ENCODE peak calls at places on chromosomes 16 and 17, in six cellular contexts. One of them, this sample, is unnamed.

GRCh38 chr16:59633996-59634579 is 900.0 kb upstream of the GOT2 start:
- DNase-seq in DND-41: no peak
- DNase-seq in HAP-1: peak; percentile 7
- DNase-seq in skeletal muscle cell: peak; percentile 49
- DNase-seq in AG04449: peak; percentile 42
- DNase-seq in fibroblast of villous mesenchyme: peak; percentile 35
- DNase-seq in this sample: peak; percentile 76

GRCh38 chr16:12150600-12150999 is 174.1 kb downstream of the SNX29 start:
- DNase-seq in DND-41: no peak
- DNase-seq in AG04449: no peak
- DNase-seq in HAP-1: no peak
- DNase-seq in skeletal muscle cell: no peak
- DNase-seq in fibroblast of villous mesenchyme: no peak
- DNase-seq in this sample: no peak

GRCh38 chr17:15307686-15308085 is 33.7 kb downstream of the TEKT3 start:
- DNase-seq in DND-41: no peak
- DNase-seq in fibroblast of villous mesenchyme: peak; percentile 78
- DNase-seq in skeletal muscle cell: no peak
- DNase-seq in AG04449: no peak
- DNase-seq in HAP-1: no peak
- DNase-seq in this sample: peak; percentile 35

GRCh38 chr17:79950306-79950705 is 85.4 kb downstream of the TBC1D16 start:
- DNase-seq in AG04449: no peak
- DNase-seq in fibroblast of villous mesenchyme: no peak
- DNase-seq in HAP-1: no peak
- DNase-seq in DND-41: no peak
- DNase-seq in skeletal muscle cell: no peak
- DNase-seq in this sample: no peak

GRCh38 chr16:27844826-27845225 is 218.7 kb downstream of the GSG1L start:
- DNase-seq in fibroblast of villous mesenchyme: no peak
- DNase-seq in HAP-1: no peak
- DNase-seq in DND-41: no peak
- DNase-seq in skeletal muscle cell: no peak
- DNase-seq in AG04449: no peak
- DNase-seq in this sample: no peak

GRCh38 chr16:84851192-84852127 is 31.7 kb downstream of the CRISPLD2 start:
- DNase-seq in HAP-1: no peak
- DNase-seq in skeletal muscle cell: peak; percentile 87
- DNase-seq in DND-41: no peak
- DNase-seq in AG04449: peak; percentile 79
- DNase-seq in fibroblast of villous mesenchyme: peak; percentile 90
- DNase-seq in this sample: peak; percentile 44

GRCh38 chr16:21156767-21157467 is 1.6 kb upstream of the LDAF1 start:
- DNase-seq in AG04449: peak; percentile 52
- DNase-seq in DND-41: peak; percentile 36
- DNase-seq in skeletal muscle cell: peak; percentile 33
- DNase-seq in HAP-1: peak; percentile 62
- DNase-seq in fibroblast of villous mesenchyme: peak; percentile 82
- DNase-seq in this sample: peak; percentile 81

GRCh38 chr17:50219345-50219744 is 17.9 kb upstream of the COL1A1 start:
- DNase-seq in skeletal muscle cell: peak; percentile 67
- DNase-seq in fibroblast of villous mesenchyme: peak; percentile 88
- DNase-seq in HAP-1: no peak
- DNase-seq in AG04449: no peak
- DNase-seq in DND-41: no peak
- DNase-seq in this sample: peak; percentile 90

GRCh38 chr16:74931445-74931844 is 53.5 kb downstream of the WDR59 start:
- DNase-seq in fibroblast of villous mesenchyme: no peak
- DNase-seq in HAP-1: no peak
- DNase-seq in skeletal muscle cell: no peak
- DNase-seq in AG04449: no peak
- DNase-seq in DND-41: no peak
- DNase-seq in this sample: no peak

GRCh38 chr17:43734376-43734775 is 24.2 kb downstream of the SOST start:
- DNase-seq in skeletal muscle cell: peak; percentile 43
- DNase-seq in fibroblast of villous mesenchyme: peak; percentile 37
- DNase-seq in HAP-1: peak; percentile 65
- DNase-seq in DND-41: no peak
- DNase-seq in AG04449: no peak
- DNase-seq in this sample: peak; percentile 96

GRCh38 chr17:50029185-50029584 is 26.7 kb upstream of the ITGA3 start:
- DNase-seq in HAP-1: no peak
- DNase-seq in skeletal muscle cell: no peak
- DNase-seq in AG04449: no peak
- DNase-seq in DND-41: no peak
- DNase-seq in fibroblast of villous mesenchyme: no peak
- DNase-seq in this sample: no peak

GRCh38 chr16:1815461-1815860 is 11.2 kb downstream of the HAGH start:
- DNase-seq in DND-41: no peak
- DNase-seq in fibroblast of villous mesenchyme: peak; percentile 89
- DNase-seq in AG04449: no peak
- DNase-seq in HAP-1: no peak
- DNase-seq in skeletal muscle cell: no peak
- DNase-seq in this sample: no peak

GRCh38 chr16:82293671-82294070 is 123.6 kb upstream of the MPHOSPH6 start:
- DNase-seq in fibroblast of villous mesenchyme: no peak
- DNase-seq in HAP-1: no peak
- DNase-seq in AG04449: no peak
- DNase-seq in skeletal muscle cell: no peak
- DNase-seq in DND-41: no peak
- DNase-seq in this sample: no peak

GRCh38 chr17:5203908-5204294 is 12.2 kb upstream of the ZNF594 start:
- DNase-seq in AG04449: no peak
- DNase-seq in fibroblast of villous mesenchyme: peak; percentile 22
- DNase-seq in DND-41: no peak
- DNase-seq in HAP-1: no peak
- DNase-seq in skeletal muscle cell: peak; percentile 48
- DNase-seq in this sample: peak; percentile 68

GRCh38 chr16:57637020-57637419 is 8.6 kb downstream of the ADGRG1 start:
- DNase-seq in AG04449: no peak
- DNase-seq in DND-41: no peak
- DNase-seq in skeletal muscle cell: no peak
- DNase-seq in HAP-1: no peak
- DNase-seq in fibroblast of villous mesenchyme: no peak
- DNase-seq in this sample: no peak
- H3K4me3 ChIP-seq in AG04449: no peak overlapping the region
- H3K4me3 ChIP-seq in DND-41: no peak overlapping the region
- H3K4me3 ChIP-seq in skeletal muscle cell: no peak overlapping the region
- H3K4me3 ChIP-seq in HAP-1: no peak overlapping the region
- H3K4me3 ChIP-seq in fibroblast of villous mesenchyme: no peak overlapping the region
- H3K4me3 ChIP-seq in this sample: no peak overlapping the region

GRCh38 chr17:66687570-66688284 is 147.2 kb upstream of the CACNG5 start:
- DNase-seq in fibroblast of villous mesenchyme: no peak
- DNase-seq in HAP-1: no peak
- DNase-seq in AG04449: no peak
- DNase-seq in DND-41: no peak
- DNase-seq in skeletal muscle cell: no peak
- DNase-seq in this sample: no peak

GRCh38 chr17:66695098-66695497 is 139.8 kb upstream of the CACNG5 start:
- DNase-seq in HAP-1: no peak
- DNase-seq in DND-41: no peak
- DNase-seq in fibroblast of villous mesenchyme: no peak
- DNase-seq in AG04449: no peak
- DNase-seq in skeletal muscle cell: no peak
- DNase-seq in this sample: no peak

GRCh38 chr17:66689192-66689591 is 145.7 kb upstream of the CACNG5 start:
- DNase-seq in skeletal muscle cell: no peak
- DNase-seq in DND-41: no peak
- DNase-seq in AG04449: no peak
- DNase-seq in fibroblast of villous mesenchyme: no peak
- DNase-seq in HAP-1: no peak
- DNase-seq in this sample: no peak

GRCh38 chr17:66690166-66690565 is 144.8 kb upstream of the CACNG5 start:
- DNase-seq in DND-41: no peak
- DNase-seq in skeletal muscle cell: no peak
- DNase-seq in HAP-1: no peak
- DNase-seq in AG04449: no peak
- DNase-seq in fibroblast of villous mesenchyme: no peak
- DNase-seq in this sample: no peak

GRCh38 chr17:66691644-66692500 is 143.0 kb upstream of the CACNG5 start:
- DNase-seq in fibroblast of villous mesenchyme: peak; percentile 89
- DNase-seq in skeletal muscle cell: peak; percentile 25
- DNase-seq in HAP-1: no peak
- DNase-seq in DND-41: no peak
- DNase-seq in AG04449: no peak
- DNase-seq in this sample: no peak
- H3K4me3 ChIP-seq in fibroblast of villous mesenchyme: no peak overlapping the region
- H3K4me3 ChIP-seq in skeletal muscle cell: no peak overlapping the region
- H3K4me3 ChIP-seq in HAP-1: no peak overlapping the region
- H3K4me3 ChIP-seq in DND-41: no peak overlapping the region
- H3K4me3 ChIP-seq in AG04449: no peak overlapping the region
- H3K4me3 ChIP-seq in this sample: no peak overlapping the region

GRCh38 chr16:88692861-88693260 is 6.6 kb upstream of the SNAI3 start:
- DNase-seq in fibroblast of villous mesenchyme: no peak
- DNase-seq in HAP-1: no peak
- DNase-seq in skeletal muscle cell: no peak
- DNase-seq in AG04449: no peak
- DNase-seq in DND-41: no peak
- DNase-seq in this sample: no peak

GRCh38 chr16:88690341-88691128 is 4.2 kb upstream of the SNAI3 start:
- DNase-seq in AG04449: no peak
- DNase-seq in DND-41: no peak
- DNase-seq in skeletal muscle cell: no peak
- DNase-seq in HAP-1: no peak
- DNase-seq in fibroblast of villous mesenchyme: no peak
- DNase-seq in this sample: no peak

GRCh38 chr16:88691129-88691813 is 5.0 kb upstream of the SNAI3 start:
- DNase-seq in skeletal muscle cell: no peak
- DNase-seq in DND-41: no peak
- DNase-seq in HAP-1: no peak
- DNase-seq in fibroblast of villous mesenchyme: no peak
- DNase-seq in AG04449: no peak
- DNase-seq in this sample: no peak

GRCh38 chr16:88693420-88694177 is 7.3 kb upstream of the SNAI3 start:
- DNase-seq in DND-41: no peak
- DNase-seq in HAP-1: no peak
- DNase-seq in skeletal muscle cell: no peak
- DNase-seq in fibroblast of villous mesenchyme: no peak
- DNase-seq in AG04449: no peak
- DNase-seq in this sample: no peak

GRCh38 chr16:88691924-88692560 is 5.7 kb upstream of the SNAI3 start:
- DNase-seq in HAP-1: no peak
- DNase-seq in AG04449: no peak
- DNase-seq in DND-41: peak; percentile 49
- DNase-seq in skeletal muscle cell: no peak
- DNase-seq in fibroblast of villous mesenchyme: no peak
- DNase-seq in this sample: no peak
- H3K4me3 ChIP-seq in HAP-1: no peak overlapping the region
- H3K4me3 ChIP-seq in AG04449: no peak overlapping the region
- H3K4me3 ChIP-seq in DND-41: no peak overlapping the region
- H3K4me3 ChIP-seq in skeletal muscle cell: no peak overlapping the region
- H3K4me3 ChIP-seq in fibroblast of villous mesenchyme: no peak overlapping the region
- H3K4me3 ChIP-seq in this sample: no peak overlapping the region

GRCh38 chr17:73643846-73644144 is 450 bp downstream of the SDK2 start:
- DNase-seq in HAP-1: no peak
- DNase-seq in DND-41: no peak
- DNase-seq in AG04449: no peak
- DNase-seq in fibroblast of villous mesenchyme: no peak
- DNase-seq in skeletal muscle cell: no peak
- DNase-seq in this sample: no peak
- H3K4me3 ChIP-seq in HAP-1: peak overlapping the region; percentile 23
- H3K4me3 ChIP-seq in DND-41: peak overlapping the region; percentile 50
- H3K4me3 ChIP-seq in AG04449: no peak overlapping the region
- H3K4me3 ChIP-seq in fibroblast of villous mesenchyme: no peak overlapping the region
- H3K4me3 ChIP-seq in skeletal muscle cell: peak overlapping the region; percentile 33
- H3K4me3 ChIP-seq in this sample: peak overlapping the region; percentile 43

GRCh38 chr16:83814654-83814985 is 6.8 kb downstream of the HSBP1 start:
- DNase-seq in fibroblast of villous mesenchyme: no peak
- DNase-seq in skeletal muscle cell: no peak
- DNase-seq in DND-41: no peak
- DNase-seq in HAP-1: no peak
- DNase-seq in AG04449: no peak
- DNase-seq in this sample: no peak
- H3K4me3 ChIP-seq in fibroblast of villous mesenchyme: no peak overlapping the region
- H3K4me3 ChIP-seq in skeletal muscle cell: no peak overlapping the region
- H3K4me3 ChIP-seq in DND-41: no peak overlapping the region
- H3K4me3 ChIP-seq in HAP-1: no peak overlapping the region
- H3K4me3 ChIP-seq in AG04449: no peak overlapping the region
- H3K4me3 ChIP-seq in this sample: no peak overlapping the region

DNA sequence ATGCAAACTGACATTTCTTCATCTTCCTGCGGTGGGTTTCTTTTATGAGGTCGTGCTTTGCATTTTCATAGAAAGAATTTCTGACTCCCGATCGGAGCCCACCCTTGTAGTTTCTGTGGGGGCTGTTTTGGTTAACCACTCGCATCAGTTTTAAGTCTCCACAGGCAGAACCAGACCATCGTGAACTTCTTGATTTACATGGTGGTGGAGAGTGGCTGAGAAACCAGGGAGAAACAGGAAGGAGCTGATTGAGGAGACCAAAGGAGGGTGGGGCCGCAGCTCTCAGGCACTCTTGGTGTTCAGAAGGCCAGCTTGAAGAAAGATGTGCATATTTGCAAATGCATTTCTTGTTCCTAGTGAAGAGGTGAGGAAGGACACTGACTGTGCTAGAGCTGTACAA is 516.7 kb downstream of the MAF start:
- DNase-seq in fibroblast of villous mesenchyme: no peak
- DNase-seq in DND-41: peak; percentile 62
- DNase-seq in skeletal muscle cell: no peak
- DNase-seq in AG04449: no peak
- DNase-seq in HAP-1: no peak
- DNase-seq in this sample: no peak
- H3K4me3 ChIP-seq in fibroblast of villous mesenchyme: no peak overlapping the region
- H3K4me3 ChIP-seq in DND-41: no peak overlapping the region
- H3K4me3 ChIP-seq in skeletal muscle cell: no peak overlapping the region
- H3K4me3 ChIP-seq in AG04449: no peak overlapping the region
- H3K4me3 ChIP-seq in HAP-1: no peak overlapping the region
- H3K4me3 ChIP-seq in this sample: no peak overlapping the region

GRCh38 chr16:49439676-49440075 is 66.1 kb downstream of the C16orf78 start:
- DNase-seq in fibroblast of villous mesenchyme: no peak
- DNase-seq in HAP-1: no peak
- DNase-seq in AG04449: no peak
- DNase-seq in DND-41: no peak
- DNase-seq in skeletal muscle cell: no peak
- DNase-seq in this sample: no peak

GRCh38 chr16:49442805-49443204 is 69.2 kb downstream of the C16orf78 start:
- DNase-seq in HAP-1: no peak
- DNase-seq in fibroblast of villous mesenchyme: no peak
- DNase-seq in skeletal muscle cell: no peak
- DNase-seq in DND-41: peak; percentile 33
- DNase-seq in AG04449: no peak
- DNase-seq in this sample: no peak

GRCh38 chr16:49440156-49441065 is 66.8 kb downstream of the C16orf78 start:
- DNase-seq in DND-41: peak; percentile 36
- DNase-seq in skeletal muscle cell: no peak
- DNase-seq in fibroblast of villous mesenchyme: no peak
- DNase-seq in HAP-1: no peak
- DNase-seq in AG04449: no peak
- DNase-seq in this sample: no peak

GRCh38 chr16:49443576-49443975 is 70.0 kb downstream of the C16orf78 start:
- DNase-seq in AG04449: no peak
- DNase-seq in HAP-1: no peak
- DNase-seq in DND-41: no peak
- DNase-seq in fibroblast of villous mesenchyme: no peak
- DNase-seq in skeletal muscle cell: no peak
- DNase-seq in this sample: no peak

GRCh38 chr16:49441366-49441780 is 67.8 kb downstream of the C16orf78 start:
- DNase-seq in DND-41: peak; percentile 97
- DNase-seq in HAP-1: no peak
- DNase-seq in AG04449: no peak
- DNase-seq in fibroblast of villous mesenchyme: no peak
- DNase-seq in skeletal muscle cell: no peak
- DNase-seq in this sample: no peak
- H3K4me3 ChIP-seq in DND-41: peak overlapping the region; percentile 57
- H3K4me3 ChIP-seq in HAP-1: no peak overlapping the region
- H3K4me3 ChIP-seq in AG04449: no peak overlapping the region
- H3K4me3 ChIP-seq in fibroblast of villous mesenchyme: no peak overlapping the region
- H3K4me3 ChIP-seq in skeletal muscle cell: no peak overlapping the region
- H3K4me3 ChIP-seq in this sample: no peak overlapping the region

GRCh38 chr16:3066440-3066748 is 954 bp downstream of the IL32 start:
- DNase-seq in skeletal muscle cell: no peak
- DNase-seq in AG04449: no peak
- DNase-seq in fibroblast of villous mesenchyme: no peak
- DNase-seq in HAP-1: no peak
- DNase-seq in DND-41: no peak
- DNase-seq in this sample: no peak
- H3K4me3 ChIP-seq in skeletal muscle cell: peak overlapping the region; percentile 38
- H3K4me3 ChIP-seq in AG04449: no peak overlapping the region
- H3K4me3 ChIP-seq in fibroblast of villous mesenchyme: no peak overlapping the region
- H3K4me3 ChIP-seq in HAP-1: no peak overlapping the region
- H3K4me3 ChIP-seq in DND-41: peak overlapping the region; percentile 93
- H3K4me3 ChIP-seq in this sample: peak overlapping the region; percentile 15